ENCODE peak calls at places on chromosomes 2 and 18, in eight cellular contexts. One of them, this sample, is unnamed.
A peak's percentile ranks its signal among the peaks of the same experiment; 100 is the strongest.

GRCh38 chr18:68660355-68661183 is 54.3 kb downstream of the TMX3 start:
- DNase-seq in Peyer's patch: no peak
- DNase-seq in foreskin fibroblast: peak; percentile 24
- DNase-seq in bronchial epithelial cell: peak; percentile 39
- DNase-seq in suprapubic skin: no peak
- DNase-seq in spleen: no peak
- DNase-seq in AG04449: no peak
- DNase-seq in cardiac muscle cell: peak; percentile 68
- DNase-seq in this sample: no peak

GRCh38 chr2:214158851-214159250 is 252.0 kb upstream of the VWC2L start:
- DNase-seq in Peyer's patch: no peak
- DNase-seq in foreskin fibroblast: no peak
- DNase-seq in bronchial epithelial cell: no peak
- DNase-seq in suprapubic skin: no peak
- DNase-seq in spleen: no peak
- DNase-seq in AG04449: no peak
- DNase-seq in cardiac muscle cell: no peak
- DNase-seq in this sample: no peak

GRCh38 chr2:72116081-72116533 is 31.6 kb downstream of the CYP26B1 start:
- DNase-seq in Peyer's patch: no peak
- DNase-seq in foreskin fibroblast: no peak
- DNase-seq in bronchial epithelial cell: peak; percentile 13
- DNase-seq in suprapubic skin: peak; percentile 58
- DNase-seq in spleen: no peak
- DNase-seq in AG04449: no peak
- DNase-seq in cardiac muscle cell: no peak
- DNase-seq in this sample: no peak

GRCh38 chr2:239770240-239770639 is 254.9 kb downstream of the NDUFA10 start:
- DNase-seq in Peyer's patch: no peak
- DNase-seq in foreskin fibroblast: no peak
- DNase-seq in bronchial epithelial cell: no peak
- DNase-seq in suprapubic skin: no peak
- DNase-seq in spleen: no peak
- DNase-seq in AG04449: no peak
- DNase-seq in cardiac muscle cell: no peak
- DNase-seq in this sample: no peak

GRCh38 chr2:212908031-212908430 is 243.4 kb downstream of the IKZF2 start:
- DNase-seq in Peyer's patch: no peak
- DNase-seq in foreskin fibroblast: no peak
- DNase-seq in bronchial epithelial cell: no peak
- DNase-seq in suprapubic skin: no peak
- DNase-seq in spleen: no peak
- DNase-seq in AG04449: no peak
- DNase-seq in cardiac muscle cell: no peak
- DNase-seq in this sample: no peak

GRCh38 chr2:26685943-26686839 is 6.3 kb upstream of the KCNK3 start:
- DNase-seq in Peyer's patch: no peak
- DNase-seq in foreskin fibroblast: no peak
- DNase-seq in bronchial epithelial cell: no peak
- DNase-seq in suprapubic skin: no peak
- DNase-seq in spleen: peak; percentile 55
- DNase-seq in AG04449: no peak
- DNase-seq in cardiac muscle cell: peak; percentile 32
- DNase-seq in this sample: no peak

GRCh38 chr2:226791056-226791486 is 8.5 kb downstream of the IRS1 start:
- DNase-seq in Peyer's patch: no peak
- DNase-seq in foreskin fibroblast: no peak
- DNase-seq in bronchial epithelial cell: no peak
- DNase-seq in suprapubic skin: no peak
- DNase-seq in spleen: no peak
- DNase-seq in AG04449: no peak
- DNase-seq in cardiac muscle cell: peak; percentile 58
- DNase-seq in this sample: no peak

GRCh38 chr2:145740302-145740701 is 1220.4 kb upstream of the ZEB2 start:
- DNase-seq in Peyer's patch: no peak
- DNase-seq in foreskin fibroblast: no peak
- DNase-seq in bronchial epithelial cell: peak; percentile 92
- DNase-seq in suprapubic skin: no peak
- DNase-seq in spleen: no peak
- DNase-seq in AG04449: no peak
- DNase-seq in cardiac muscle cell: no peak
- DNase-seq in this sample: no peak

DNA sequence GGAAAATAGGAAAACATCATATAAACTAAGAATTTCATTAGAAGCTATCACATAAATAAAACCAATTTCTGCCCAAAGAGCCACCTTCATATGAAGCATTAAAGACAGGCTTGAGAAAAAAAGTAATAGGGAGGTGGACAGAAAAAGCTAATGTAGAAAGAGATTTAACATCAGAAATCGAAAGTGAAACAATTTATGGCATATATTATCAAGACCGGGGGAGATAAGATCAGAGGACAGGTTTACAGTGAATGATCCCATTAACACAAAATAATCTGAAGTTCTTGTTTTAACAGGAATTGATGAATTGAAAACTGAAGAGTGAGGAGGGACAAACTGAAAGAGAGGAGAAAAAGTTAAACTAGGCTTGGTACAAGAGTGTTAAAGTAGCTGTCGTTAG is 786.3 kb upstream of the FSHR start:
- DNase-seq in Peyer's patch: no peak
- DNase-seq in foreskin fibroblast: no peak
- DNase-seq in bronchial epithelial cell: no peak
- DNase-seq in suprapubic skin: no peak
- DNase-seq in spleen: no peak
- DNase-seq in AG04449: no peak
- DNase-seq in cardiac muscle cell: no peak
- DNase-seq in this sample: no peak
- H3K4me3 ChIP-seq in Peyer's patch: no peak overlapping the region
- H3K4me3 ChIP-seq in foreskin fibroblast: peak overlapping the region; percentile 45
- H3K4me3 ChIP-seq in bronchial epithelial cell: no peak overlapping the region
- H3K4me3 ChIP-seq in suprapubic skin: peak overlapping the region; percentile 39
- H3K4me3 ChIP-seq in spleen: peak overlapping the region; percentile 23
- H3K4me3 ChIP-seq in AG04449: no peak overlapping the region
- H3K4me3 ChIP-seq in cardiac muscle cell: no peak overlapping the region
- H3K4me3 ChIP-seq in this sample: no peak overlapping the region

GRCh38 chr2:10306901-10307463 is 4.3 kb downstream of the HPCAL1 start:
- DNase-seq in Peyer's patch: no peak
- DNase-seq in foreskin fibroblast: no peak
- DNase-seq in bronchial epithelial cell: no peak
- DNase-seq in suprapubic skin: no peak
- DNase-seq in spleen: no peak
- DNase-seq in AG04449: no peak
- DNase-seq in cardiac muscle cell: no peak
- DNase-seq in this sample: no peak
- H3K4me3 ChIP-seq in Peyer's patch: no peak overlapping the region
- H3K4me3 ChIP-seq in foreskin fibroblast: no peak overlapping the region
- H3K4me3 ChIP-seq in bronchial epithelial cell: no peak overlapping the region
- H3K4me3 ChIP-seq in suprapubic skin: no peak overlapping the region
- H3K4me3 ChIP-seq in spleen: no peak overlapping the region
- H3K4me3 ChIP-seq in AG04449: no peak overlapping the region
- H3K4me3 ChIP-seq in cardiac muscle cell: no peak overlapping the region
- H3K4me3 ChIP-seq in this sample: no peak overlapping the region

GRCh38 chr2:86563650-86564061 is 413 bp upstream of the CHMP3 start:
- DNase-seq in Peyer's patch: no peak
- DNase-seq in foreskin fibroblast: no peak
- DNase-seq in bronchial epithelial cell: no peak
- DNase-seq in suprapubic skin: no peak
- DNase-seq in spleen: no peak
- DNase-seq in AG04449: no peak
- DNase-seq in cardiac muscle cell: no peak
- DNase-seq in this sample: no peak
- H3K4me3 ChIP-seq in Peyer's patch: peak overlapping the region; percentile 55
- H3K4me3 ChIP-seq in foreskin fibroblast: peak overlapping the region; percentile 96
- H3K4me3 ChIP-seq in bronchial epithelial cell: peak overlapping the region; percentile 91
- H3K4me3 ChIP-seq in suprapubic skin: peak overlapping the region; percentile 92
- H3K4me3 ChIP-seq in spleen: peak overlapping the region; percentile 78
- H3K4me3 ChIP-seq in AG04449: peak overlapping the region; percentile 68
- H3K4me3 ChIP-seq in cardiac muscle cell: peak overlapping the region; percentile 66
- H3K4me3 ChIP-seq in this sample: peak overlapping the region; percentile 70

DNA sequence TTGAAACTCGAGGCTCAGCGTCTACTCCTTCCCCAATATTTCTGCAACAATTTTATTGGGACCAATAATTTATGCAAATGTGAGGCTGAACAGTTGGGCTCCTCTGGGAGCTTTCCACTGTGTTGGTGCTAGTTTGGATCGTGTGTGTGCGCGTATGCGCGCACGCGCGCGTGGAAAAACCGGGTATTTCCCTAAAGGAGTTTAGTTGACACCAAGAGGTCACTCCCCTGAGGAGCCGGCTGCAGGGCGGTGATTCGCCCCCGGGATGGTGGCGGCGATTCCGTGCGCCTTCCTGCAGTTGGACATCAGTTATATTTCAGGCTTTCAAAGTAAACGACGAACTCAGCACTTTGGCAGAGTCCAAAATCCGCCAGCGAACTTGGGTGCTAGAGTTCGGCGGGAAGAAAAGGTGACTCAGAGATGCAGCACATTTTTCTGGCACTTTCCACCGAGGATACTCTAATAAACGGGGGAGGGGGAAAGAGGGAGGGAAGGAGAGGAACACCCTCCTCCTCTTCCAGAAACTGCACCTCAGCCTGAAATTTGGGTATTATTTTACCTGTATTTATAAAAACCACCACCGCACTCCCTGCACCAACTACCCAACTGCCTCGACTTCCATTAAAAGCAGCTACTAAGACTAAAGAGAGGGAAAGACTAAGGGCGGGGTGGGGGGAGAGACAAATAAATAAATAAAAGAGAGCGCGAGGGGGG is 186.6 kb upstream of the FANCL start:
- DNase-seq in Peyer's patch: peak; percentile 46
- DNase-seq in foreskin fibroblast: no peak
- DNase-seq in bronchial epithelial cell: no peak
- DNase-seq in suprapubic skin: no peak
- DNase-seq in spleen: no peak
- DNase-seq in AG04449: no peak
- DNase-seq in cardiac muscle cell: peak; percentile 78
- DNase-seq in this sample: no peak
- H3K4me3 ChIP-seq in Peyer's patch: peak overlapping the region; percentile 46
- H3K4me3 ChIP-seq in foreskin fibroblast: peak overlapping the region; percentile 47
- H3K4me3 ChIP-seq in bronchial epithelial cell: peak overlapping the region; percentile 33
- H3K4me3 ChIP-seq in suprapubic skin: peak overlapping the region; percentile 38
- H3K4me3 ChIP-seq in spleen: peak overlapping the region; percentile 39
- H3K4me3 ChIP-seq in AG04449: peak overlapping the region; percentile 54
- H3K4me3 ChIP-seq in cardiac muscle cell: peak overlapping the region; percentile 51
- H3K4me3 ChIP-seq in this sample: peak overlapping the region; percentile 44